ENCODE peak calls at places on chromosomes 3 and 15, in seven cellular contexts. One of them, this sample, is unnamed.

GRCh38 chr15:40918799-40919392 is 10.2 kb upstream of the DLL4 start:
- DNase-seq in mammary epithelial cell: no peak
- DNase-seq in substantia nigra: no peak
- DNase-seq in left ventricle myocardium inferior: no peak
- DNase-seq in CD4-positive, alpha-beta T cell: no peak
- DNase-seq in colonic mucosa: no peak
- DNase-seq in WERI-Rb-1: no peak
- DNase-seq in this sample: no peak

GRCh38 chr3:195003006-195003892 is 267.7 kb downstream of the XXYLT1 start:
- DNase-seq in mammary epithelial cell: no peak
- DNase-seq in substantia nigra: no peak
- DNase-seq in left ventricle myocardium inferior: peak
- DNase-seq in CD4-positive, alpha-beta T cell: no peak
- DNase-seq in colonic mucosa: peak
- DNase-seq in WERI-Rb-1: no peak
- DNase-seq in this sample: no peak

GRCh38 chr3:45992133-45992729 is 3.4 kb downstream of the FYCO1 start:
- DNase-seq in mammary epithelial cell: no peak
- DNase-seq in substantia nigra: no peak
- DNase-seq in left ventricle myocardium inferior: peak
- DNase-seq in CD4-positive, alpha-beta T cell: no peak
- DNase-seq in colonic mucosa: no peak
- DNase-seq in WERI-Rb-1: peak
- DNase-seq in this sample: no peak

GRCh38 chr3:57194641-57195040 is 5.1 kb downstream of the HESX1 start:
- DNase-seq in mammary epithelial cell: no peak
- DNase-seq in substantia nigra: no peak
- DNase-seq in left ventricle myocardium inferior: no peak
- DNase-seq in CD4-positive, alpha-beta T cell: no peak
- DNase-seq in colonic mucosa: no peak
- DNase-seq in WERI-Rb-1: no peak
- DNase-seq in this sample: no peak

GRCh38 chr3:140953028-140953960 is 11.7 kb downstream of the SLC25A36 start:
- DNase-seq in mammary epithelial cell: peak
- DNase-seq in substantia nigra: no peak
- DNase-seq in left ventricle myocardium inferior: no peak
- DNase-seq in CD4-positive, alpha-beta T cell: no peak
- DNase-seq in colonic mucosa: no peak
- DNase-seq in WERI-Rb-1: no peak
- DNase-seq in this sample: no peak

GRCh38 chr3:76097588-76097975 is 312.2 kb upstream of the ZNF717 start:
- DNase-seq in mammary epithelial cell: no peak
- DNase-seq in substantia nigra: no peak
- DNase-seq in left ventricle myocardium inferior: no peak
- DNase-seq in CD4-positive, alpha-beta T cell: no peak
- DNase-seq in colonic mucosa: no peak
- DNase-seq in WERI-Rb-1: no peak
- DNase-seq in this sample: no peak

GRCh38 chr3:28800203-28800602 is 451.6 kb upstream of the AZI2 start:
- DNase-seq in mammary epithelial cell: no peak
- DNase-seq in substantia nigra: no peak
- DNase-seq in left ventricle myocardium inferior: no peak
- DNase-seq in CD4-positive, alpha-beta T cell: no peak
- DNase-seq in colonic mucosa: no peak
- DNase-seq in WERI-Rb-1: no peak
- DNase-seq in this sample: no peak

GRCh38 chr3:114235431-114235830 is 1.9 kb downstream of the ZNF80 start:
- DNase-seq in mammary epithelial cell: no peak
- DNase-seq in substantia nigra: no peak
- DNase-seq in left ventricle myocardium inferior: no peak
- DNase-seq in CD4-positive, alpha-beta T cell: no peak
- DNase-seq in colonic mucosa: no peak
- DNase-seq in WERI-Rb-1: no peak
- DNase-seq in this sample: no peak

GRCh38 chr3:5006755-5007202 is 27.5 kb downstream of the BHLHE40 start:
- DNase-seq in mammary epithelial cell: peak
- DNase-seq in substantia nigra: no peak
- DNase-seq in left ventricle myocardium inferior: no peak
- DNase-seq in CD4-positive, alpha-beta T cell: no peak
- DNase-seq in colonic mucosa: no peak
- DNase-seq in WERI-Rb-1: peak
- DNase-seq in this sample: no peak

GRCh38 chr15:63212050-63212973 is 22.9 kb downstream of the RAB8B start:
- DNase-seq in mammary epithelial cell: no peak
- DNase-seq in substantia nigra: no peak
- DNase-seq in left ventricle myocardium inferior: no peak
- DNase-seq in CD4-positive, alpha-beta T cell: no peak
- DNase-seq in colonic mucosa: no peak
- DNase-seq in WERI-Rb-1: no peak
- DNase-seq in this sample: no peak

GRCh38 chr15:66565731-66566130 is at the start of gene LCTL:
- DNase-seq in mammary epithelial cell: peak
- DNase-seq in substantia nigra: peak
- DNase-seq in left ventricle myocardium inferior: no peak
- DNase-seq in CD4-positive, alpha-beta T cell: no peak
- DNase-seq in colonic mucosa: no peak
- DNase-seq in WERI-Rb-1: no peak
- DNase-seq in this sample: no peak

GRCh38 chr3:139299261-139300132 is 44.3 kb upstream of the MRPS22 start:
- DNase-seq in mammary epithelial cell: peak
- DNase-seq in substantia nigra: no peak
- DNase-seq in left ventricle myocardium inferior: no peak
- DNase-seq in CD4-positive, alpha-beta T cell: no peak
- DNase-seq in colonic mucosa: no peak
- DNase-seq in WERI-Rb-1: peak
- DNase-seq in this sample: no peak

GRCh38 chr3:129560269-129560787 is 17.4 kb downstream of the H1-8 start:
- DNase-seq in mammary epithelial cell: no peak
- DNase-seq in substantia nigra: no peak
- DNase-seq in left ventricle myocardium inferior: peak
- DNase-seq in CD4-positive, alpha-beta T cell: no peak
- DNase-seq in colonic mucosa: peak
- DNase-seq in WERI-Rb-1: peak
- DNase-seq in this sample: no peak

GRCh38 chr3:194806991-194807685 is 121.5 kb downstream of the FAM43A start:
- DNase-seq in mammary epithelial cell: peak
- DNase-seq in substantia nigra: no peak
- DNase-seq in left ventricle myocardium inferior: no peak
- DNase-seq in CD4-positive, alpha-beta T cell: no peak
- DNase-seq in colonic mucosa: no peak
- DNase-seq in WERI-Rb-1: no peak
- DNase-seq in this sample: no peak

GRCh38 chr3:185402561-185402960 is 39.6 kb downstream of the MAP3K13 start:
- DNase-seq in mammary epithelial cell: no peak
- DNase-seq in substantia nigra: peak
- DNase-seq in left ventricle myocardium inferior: no peak
- DNase-seq in CD4-positive, alpha-beta T cell: no peak
- DNase-seq in colonic mucosa: no peak
- DNase-seq in WERI-Rb-1: peak
- DNase-seq in this sample: no peak

GRCh38 chr3:187183210-187183862 is 13.9 kb upstream of the RTP1 start:
- DNase-seq in mammary epithelial cell: peak
- DNase-seq in substantia nigra: no peak
- DNase-seq in left ventricle myocardium inferior: no peak
- DNase-seq in CD4-positive, alpha-beta T cell: no peak
- DNase-seq in colonic mucosa: no peak
- DNase-seq in WERI-Rb-1: peak
- DNase-seq in this sample: no peak

GRCh38 chr3:197216914-197217313 is 81.5 kb downstream of the DLG1 start:
- DNase-seq in mammary epithelial cell: no peak
- DNase-seq in substantia nigra: no peak
- DNase-seq in left ventricle myocardium inferior: no peak
- DNase-seq in CD4-positive, alpha-beta T cell: no peak
- DNase-seq in colonic mucosa: no peak
- DNase-seq in WERI-Rb-1: no peak
- DNase-seq in this sample: no peak

GRCh38 chr3:197212290-197212689 is 86.1 kb downstream of the DLG1 start:
- DNase-seq in mammary epithelial cell: no peak
- DNase-seq in substantia nigra: no peak
- DNase-seq in left ventricle myocardium inferior: no peak
- DNase-seq in CD4-positive, alpha-beta T cell: no peak
- DNase-seq in colonic mucosa: no peak
- DNase-seq in WERI-Rb-1: no peak
- DNase-seq in this sample: no peak

GRCh38 chr3:197219627-197220026 is 78.8 kb downstream of the DLG1 start:
- DNase-seq in mammary epithelial cell: no peak
- DNase-seq in substantia nigra: no peak
- DNase-seq in left ventricle myocardium inferior: no peak
- DNase-seq in CD4-positive, alpha-beta T cell: no peak
- DNase-seq in colonic mucosa: no peak
- DNase-seq in WERI-Rb-1: no peak
- DNase-seq in this sample: no peak

DNA sequence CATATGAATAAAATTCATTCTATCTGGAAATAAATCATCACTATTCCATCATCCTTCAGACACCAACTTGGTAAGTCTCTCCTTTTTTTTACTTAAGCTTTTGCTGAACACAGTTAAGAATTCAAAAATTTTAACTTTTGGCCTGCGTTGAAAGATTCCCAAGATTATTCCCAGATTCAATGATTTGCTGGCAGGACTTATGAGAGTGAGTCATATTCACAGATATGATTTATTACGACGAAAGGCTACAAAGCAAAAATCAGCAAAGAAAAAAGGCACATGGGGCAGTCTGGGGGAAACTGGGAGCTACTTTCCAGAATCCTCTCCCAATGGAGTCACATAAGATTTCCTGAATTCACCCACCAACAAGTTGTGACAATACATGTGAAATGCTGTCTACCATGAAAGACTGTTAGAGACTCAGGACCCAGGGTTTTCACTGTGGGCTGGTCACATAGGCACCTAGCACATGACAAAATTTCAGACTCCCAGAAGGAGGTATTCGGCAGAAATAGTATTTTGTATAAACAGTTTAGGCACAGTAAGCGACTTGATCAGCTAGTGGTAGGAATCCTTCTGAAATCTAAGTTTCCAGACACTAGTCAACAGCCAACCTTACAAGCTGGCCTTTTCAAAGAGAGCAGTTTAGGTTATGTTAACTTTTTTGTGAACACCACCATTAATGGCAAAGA is 82.1 kb downstream of the DLG1 start:
- DNase-seq in mammary epithelial cell: peak
- DNase-seq in substantia nigra: no peak
- DNase-seq in left ventricle myocardium inferior: no peak
- DNase-seq in CD4-positive, alpha-beta T cell: no peak
- DNase-seq in colonic mucosa: no peak
- DNase-seq in WERI-Rb-1: no peak
- DNase-seq in this sample: no peak
- H3K27ac ChIP-seq in mammary epithelial cell: peak
- H3K27ac ChIP-seq in substantia nigra: no peak
- H3K27ac ChIP-seq in left ventricle myocardium inferior: no peak
- H3K27ac ChIP-seq in CD4-positive, alpha-beta T cell: no peak
- H3K27ac ChIP-seq in colonic mucosa: no peak
- H3K27ac ChIP-seq in WERI-Rb-1: no peak
- H3K27ac ChIP-seq in this sample: no peak

GRCh38 chr3:72335458-72336050 is 512.7 kb downstream of the SHQ1 start:
- DNase-seq in mammary epithelial cell: no peak
- DNase-seq in substantia nigra: no peak
- DNase-seq in left ventricle myocardium inferior: no peak
- DNase-seq in CD4-positive, alpha-beta T cell: no peak
- DNase-seq in colonic mucosa: no peak
- DNase-seq in WERI-Rb-1: no peak
- DNase-seq in this sample: no peak

GRCh38 chr3:72338082-72338941 is 509.9 kb downstream of the SHQ1 start:
- DNase-seq in mammary epithelial cell: peak
- DNase-seq in substantia nigra: no peak
- DNase-seq in left ventricle myocardium inferior: no peak
- DNase-seq in CD4-positive, alpha-beta T cell: no peak
- DNase-seq in colonic mucosa: no peak
- DNase-seq in WERI-Rb-1: no peak
- DNase-seq in this sample: no peak

GRCh38 chr3:72336114-72336651 is 512.1 kb downstream of the SHQ1 start:
- DNase-seq in mammary epithelial cell: no peak
- DNase-seq in substantia nigra: no peak
- DNase-seq in left ventricle myocardium inferior: no peak
- DNase-seq in CD4-positive, alpha-beta T cell: no peak
- DNase-seq in colonic mucosa: no peak
- DNase-seq in WERI-Rb-1: no peak
- DNase-seq in this sample: no peak

GRCh38 chr3:72337480-72337855 is 510.8 kb downstream of the SHQ1 start:
- DNase-seq in mammary epithelial cell: no peak
- DNase-seq in substantia nigra: no peak
- DNase-seq in left ventricle myocardium inferior: no peak
- DNase-seq in CD4-positive, alpha-beta T cell: no peak
- DNase-seq in colonic mucosa: no peak
- DNase-seq in WERI-Rb-1: no peak
- DNase-seq in this sample: no peak

GRCh38 chr3:72336821-72337479 is 511.3 kb downstream of the SHQ1 start:
- DNase-seq in mammary epithelial cell: peak
- DNase-seq in substantia nigra: peak
- DNase-seq in left ventricle myocardium inferior: peak
- DNase-seq in CD4-positive, alpha-beta T cell: no peak
- DNase-seq in colonic mucosa: peak
- DNase-seq in WERI-Rb-1: peak
- DNase-seq in this sample: no peak
- H3K27ac ChIP-seq in mammary epithelial cell: no peak
- H3K27ac ChIP-seq in substantia nigra: peak
- H3K27ac ChIP-seq in left ventricle myocardium inferior: peak
- H3K27ac ChIP-seq in CD4-positive, alpha-beta T cell: no peak
- H3K27ac ChIP-seq in colonic mucosa: no peak
- H3K27ac ChIP-seq in WERI-Rb-1: peak
- H3K27ac ChIP-seq in this sample: no peak

DNA sequence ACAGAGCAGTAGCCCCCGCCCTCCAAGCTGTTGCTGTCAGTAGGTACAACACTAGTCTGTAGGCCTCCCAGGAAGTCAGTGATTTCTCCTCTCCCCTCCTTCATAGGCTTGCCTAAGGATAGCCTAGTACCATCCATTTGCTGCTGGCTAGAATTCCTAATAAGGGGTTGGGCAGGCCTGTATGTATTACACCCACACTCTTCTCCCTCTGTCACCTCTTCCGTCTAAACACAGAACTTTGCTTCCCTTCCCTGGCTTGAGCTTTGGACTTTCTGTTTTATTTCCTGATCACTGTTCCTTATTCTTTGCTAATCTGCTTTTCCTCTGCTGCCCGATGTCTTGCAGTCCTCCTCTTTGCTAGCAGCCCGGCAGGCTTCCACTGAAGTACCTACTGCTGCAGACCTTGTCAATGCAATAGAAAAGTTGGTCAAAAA is 93.4 kb upstream of the UMPS start:
- DNase-seq in mammary epithelial cell: no peak
- DNase-seq in substantia nigra: no peak
- DNase-seq in left ventricle myocardium inferior: no peak
- DNase-seq in CD4-positive, alpha-beta T cell: no peak
- DNase-seq in colonic mucosa: peak
- DNase-seq in WERI-Rb-1: no peak
- DNase-seq in this sample: no peak
- H3K27ac ChIP-seq in mammary epithelial cell: no peak
- H3K27ac ChIP-seq in substantia nigra: no peak
- H3K27ac ChIP-seq in left ventricle myocardium inferior: no peak
- H3K27ac ChIP-seq in CD4-positive, alpha-beta T cell: no peak
- H3K27ac ChIP-seq in colonic mucosa: peak
- H3K27ac ChIP-seq in WERI-Rb-1: no peak
- H3K27ac ChIP-seq in this sample: no peak

DNA sequence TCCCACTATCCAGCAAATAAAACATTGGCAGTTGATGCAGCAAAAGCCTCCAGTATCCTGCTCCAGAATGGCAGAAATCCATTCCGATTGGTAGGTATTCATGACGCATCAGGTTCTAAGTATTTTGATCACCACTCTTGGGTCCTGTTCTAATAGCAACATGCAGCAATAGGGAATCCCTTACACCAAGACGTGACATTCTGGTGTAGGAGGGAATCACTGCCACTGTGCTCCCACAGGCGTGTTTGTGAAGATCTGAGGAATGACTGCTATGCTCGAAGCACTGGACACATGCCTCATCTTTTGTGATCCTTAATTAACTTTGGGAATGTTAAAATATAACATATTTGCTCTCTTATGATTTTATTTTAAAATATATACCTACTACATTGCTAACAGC is 552.9 kb downstream of the MECOM start:
- DNase-seq in mammary epithelial cell: no peak
- DNase-seq in substantia nigra: no peak
- DNase-seq in left ventricle myocardium inferior: no peak
- DNase-seq in CD4-positive, alpha-beta T cell: no peak
- DNase-seq in colonic mucosa: no peak
- DNase-seq in WERI-Rb-1: no peak
- DNase-seq in this sample: no peak
- H3K27ac ChIP-seq in mammary epithelial cell: no peak
- H3K27ac ChIP-seq in substantia nigra: no peak
- H3K27ac ChIP-seq in left ventricle myocardium inferior: no peak
- H3K27ac ChIP-seq in CD4-positive, alpha-beta T cell: no peak
- H3K27ac ChIP-seq in colonic mucosa: no peak
- H3K27ac ChIP-seq in WERI-Rb-1: no peak
- H3K27ac ChIP-seq in this sample: no peak